ENCODE peak calls at places on chromosomes 4 and X, in nine cellular contexts. T, W, O, D, U, N, P, V and J are unnamed samples.
A peak's percentile ranks its signal among the peaks of the same experiment; 100 is the strongest.

GRCh38 chrX:42450228-42450627 is 327.7 kb downstream of the PPP1R2C start:
- DNase-seq in T (no peak), W (no peak), O (no peak), D (no peak), U (no peak), N (no peak), P (no peak), V (no peak), J (no peak)

GRCh38 chr4:184807797-184808718 is 17.7 kb downstream of the ACSL1 start:
- DNase-seq in T (peak; percentile 35), W (peak; percentile 83), O (no peak), D (peak; percentile 81), U (no peak), N (peak; percentile 88), P (peak; percentile 80), V (peak; percentile 7), J (no peak)

GRCh38 chrX:73647212-73647611 is 84.2 kb downstream of the CHIC1 start:
- DNase-seq in T (no peak), W (no peak), O (no peak), D (no peak), U (no peak), N (no peak), P (no peak), V (no peak), J (no peak)

GRCh38 chrX:107845625-107846024 is 20.0 kb downstream of the MID2 start:
- DNase-seq in T (no peak), W (no peak), O (no peak), D (no peak), U (no peak), N (no peak), P (no peak), V (no peak), J (no peak)

GRCh38 chr4:63296773-63297172 is 1112.5 kb downstream of the TECRL start:
- DNase-seq in T (peak; percentile 25), W (no peak), O (no peak), D (no peak), U (no peak), N (peak; percentile 14), P (no peak), V (no peak), J (no peak)

GRCh38 chr4:2436301-2436700 is 17.5 kb downstream of the CFAP99 start:
- DNase-seq in T (no peak), W (peak; percentile 60), O (no peak), D (no peak), U (no peak), N (peak; percentile 14), P (peak; percentile 50), V (no peak), J (no peak)

GRCh38 chrX:104130808-104131207 is 18.5 kb downstream of the ZCCHC18 start:
- DNase-seq in T (no peak), W (no peak), O (no peak), D (no peak), U (no peak), N (no peak), P (no peak), V (no peak), J (no peak)

GRCh38 chr4:71494539-71494938 is 155.7 kb downstream of the SLC4A4 start:
- DNase-seq in T (no peak), W (no peak), O (no peak), D (no peak), U (no peak), N (no peak), P (no peak), V (no peak), J (no peak)

GRCh38 chrX:12973561-12974216 is 1.2 kb upstream of the TMSB4X start:
- DNase-seq in T (peak; percentile 89), W (peak; percentile 48), O (no peak), D (no peak), U (peak; percentile 52), N (no peak), P (no peak), V (no peak), J (no peak)

GRCh38 chrX:112211459-112211858 is 128.9 kb upstream of the TRPC5 start:
- DNase-seq in T (no peak), W (no peak), O (no peak), D (no peak), U (no peak), N (no peak), P (no peak), V (no peak), J (no peak)

GRCh38 chr4:67885727-67886126 is 1.9 kb upstream of the TMPRSS11D start:
- DNase-seq in T (no peak), W (no peak), O (no peak), D (no peak), U (no peak), N (no peak), P (no peak), V (no peak), J (no peak)

GRCh38 chr4:98369322-98369721 is 108.1 kb downstream of the RAP1GDS1 start:
- DNase-seq in T (no peak), W (no peak), O (no peak), D (no peak), U (no peak), N (no peak), P (no peak), V (no peak), J (no peak)

GRCh38 chrX:23493941-23494374 is 159.3 kb downstream of the PTCHD1 start:
- DNase-seq in T (no peak), W (no peak), O (no peak), D (no peak), U (no peak), N (no peak), P (no peak), V (no peak), J (no peak)

GRCh38 chrX:103148075-103148474 is 55.1 kb upstream of the NXF3 start:
- DNase-seq in T (no peak), W (no peak), O (no peak), D (no peak), U (no peak), N (no peak), P (no peak), V (no peak), J (no peak)

GRCh38 chr4:56622176-56622575 is 58.9 kb downstream of the HOPX start:
- DNase-seq in T (no peak), W (no peak), O (peak; percentile 54), D (no peak), U (no peak), N (no peak), P (no peak), V (no peak), J (no peak)

GRCh38 chrX:49999048-49999447 is 76.7 kb downstream of the CLCN5 start:
- DNase-seq in T (no peak), W (no peak), O (no peak), D (no peak), U (no peak), N (no peak), P (no peak), V (no peak), J (no peak)

GRCh38 chr4:156377036-156377700 is 423.5 kb upstream of the CTSO start:
- DNase-seq in T (no peak), W (no peak), O (no peak), D (no peak), U (no peak), N (no peak), P (no peak), V (no peak), J (no peak)

GRCh38 chr4:28827866-28828265 is 1892.3 kb upstream of the PCDH7 start:
- DNase-seq in T (no peak), W (no peak), O (no peak), D (no peak), U (no peak), N (no peak), P (no peak), V (no peak), J (no peak)

GRCh38 chr4:3213661-3214250 is 35.2 kb upstream of the MSANTD1 start:
- DNase-seq in T (no peak), W (no peak), O (no peak), D (no peak), U (no peak), N (no peak), P (no peak), V (no peak), J (no peak)

GRCh38 chr4:7854697-7855370 is 84.8 kb downstream of the AFAP1 start:
- DNase-seq in T (no peak), W (no peak), O (no peak), D (no peak), U (peak; percentile 75), N (no peak), P (no peak), V (no peak), J (peak; percentile 67)

GRCh38 chr4:31548823-31549222 is 828.7 kb downstream of the PCDH7 start:
- DNase-seq in T (no peak), W (no peak), O (no peak), D (no peak), U (no peak), N (no peak), P (no peak), V (no peak), J (no peak)

GRCh38 chrX:149510386-149510785 is 5.3 kb upstream of the IDS start:
- DNase-seq in T (no peak), W (no peak), O (no peak), D (no peak), U (no peak), N (no peak), P (no peak), V (no peak), J (no peak)

GRCh38 chr4:48944659-48945290 is 38.2 kb upstream of the OCIAD2 start:
- DNase-seq in T (peak; percentile 15), W (no peak), O (no peak), D (peak; percentile 61), U (peak; percentile 49), N (no peak), P (no peak), V (no peak), J (peak; percentile 27)

GRCh38 chr4:51867689-51868448 is 24.9 kb downstream of the DCUN1D4 start:
- DNase-seq in T (no peak), W (no peak), O (no peak), D (no peak), U (no peak), N (no peak), P (no peak), V (no peak), J (no peak)

GRCh38 chr4:154277164-154277563 is 214.4 kb downstream of the DCHS2 start:
- DNase-seq in T (no peak), W (no peak), O (no peak), D (peak; percentile 77), U (no peak), N (no peak), P (no peak), V (no peak), J (no peak)

GRCh38 chr4:184309241-184310170 is 91.8 kb upstream of the ENPP6 start:
- DNase-seq in T (no peak), W (peak; percentile 68), O (peak; percentile 2), D (no peak), U (no peak), N (no peak), P (no peak), V (no peak), J (peak; percentile 46)

GRCh38 chrX:150966235-150966634 is 16.9 kb upstream of the HMGB3 start:
- DNase-seq in T (no peak), W (no peak), O (no peak), D (no peak), U (no peak), N (no peak), P (no peak), V (no peak), J (no peak)

GRCh38 chr4:36099509-36099908 is 144.8 kb downstream of the ARAP2 start:
- DNase-seq in T (no peak), W (no peak), O (no peak), D (no peak), U (no peak), N (no peak), P (no peak), V (no peak), J (no peak)

GRCh38 chr4:16000708-16001483 is 37.9 kb upstream of the FGFBP2 start:
- DNase-seq in T (no peak), W (no peak), O (no peak), D (no peak), U (peak; percentile 16), N (no peak), P (no peak), V (no peak), J (no peak)

GRCh38 chr4:39083164-39083563 is 21.1 kb downstream of the KLHL5 start:
- DNase-seq in T (no peak), W (no peak), O (no peak), D (no peak), U (no peak), N (no peak), P (no peak), V (no peak), J (no peak)

GRCh38 chr4:13888112-13888511 is 260.6 kb upstream of the BOD1L1 start:
- DNase-seq in T (no peak), W (no peak), O (no peak), D (no peak), U (no peak), N (no peak), P (no peak), V (no peak), J (no peak)